ENCODE peak calls at places on chromosomes 7 and 10, in five cellular contexts. W is prostate gland, V is A549, L is mammary epithelial cell, K is body of pancreas. P is an unnamed sample. For H3K9me3, the result is how much of the 10 kb centered on the place peaks cover.

GRCh38 chr10:52469970-52470705 is 156.1 kb downstream of the DKK1 start:
- DNase-seq in V (no peak), L (peak), K (no peak), W (no peak), P (no peak)

GRCh38 chr7:101362334-101363195 is at the start of gene COL26A1:
- DNase-seq in K (peak), W (peak), L (no peak), V (peak), P (no peak)

GRCh38 chr10:43336641-43337318 is 34.7 kb upstream of the FXYD4 start:
- DNase-seq in K (no peak), V (peak), L (no peak), W (no peak), P (no peak)

GRCh38 chr10:45001382-45002148 is 842 bp downstream of the ZNF22 start:
- DNase-seq in W (peak), K (peak), V (peak), L (peak), P (peak)

GRCh38 chr7:82818091-82818620 is 344.5 kb downstream of the PCLO start:
- DNase-seq in L (no peak), W (no peak), K (no peak), V (no peak), P (no peak)

GRCh38 chr7:1894906-1895663 is 225.0 kb downstream of the ELFN1 start:
- DNase-seq in V (no peak), L (no peak), K (no peak), W (no peak), P (no peak)

GRCh38 chr10:112332509-112333228 is 41.2 kb upstream of the ACSL5 start:
- DNase-seq in W (peak), L (no peak), K (peak), V (no peak), P (no peak)

GRCh38 chr7:88694207-88694606 is 65.3 kb upstream of the ZNF804B start:
- DNase-seq in V (no peak), K (no peak), W (no peak), L (no peak), P (no peak)

GRCh38 chr10:4519691-4520402 is 306.2 kb upstream of the AKR1E2 start:
- DNase-seq in L (peak), K (no peak), V (peak), W (no peak), P (no peak)

GRCh38 chr7:123026251-123026650 is 30.8 kb upstream of the TAS2R16 start:
- DNase-seq in V (no peak), W (no peak), K (no peak), L (no peak), P (no peak)
- H3K9me3 ChIP-seq in V (under half), W (under half), K (under half), L (under half), P (under half)

GRCh38 chr10:82429302-82429701 is 554.3 kb downstream of the NRG3 start:
- DNase-seq in K (no peak), L (no peak), V (no peak), W (no peak), P (no peak)
- H3K9me3 ChIP-seq in K (under half), L (under half), V (under half), W (under half), P (under half)

DNA sequence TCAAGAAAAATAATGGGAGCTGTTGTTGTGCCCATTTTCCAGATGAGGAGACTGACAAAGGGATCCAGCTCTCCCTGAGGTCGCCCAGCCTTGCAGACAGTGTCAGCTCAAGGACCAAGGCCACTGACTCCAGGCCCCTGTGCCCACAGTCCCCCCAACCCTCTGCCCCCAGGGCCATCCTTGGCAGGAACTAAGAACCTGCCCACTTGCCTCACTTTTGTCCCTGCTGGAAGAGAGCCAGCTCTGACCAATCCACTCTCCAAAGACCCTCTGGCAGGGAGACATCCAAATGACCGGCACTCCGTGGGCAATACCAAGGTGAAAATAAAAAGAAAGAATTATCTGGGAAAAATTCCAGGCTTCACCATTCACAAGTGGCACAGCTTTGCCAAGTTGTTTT is 101.3 kb downstream of the TCERG1L start:
- DNase-seq in K (no peak), L (no peak), V (no peak), W (no peak), P (no peak)
- H3K9me3 ChIP-seq in K (under half), L (under half), V (under half), W (under half), P (under half)

DNA sequence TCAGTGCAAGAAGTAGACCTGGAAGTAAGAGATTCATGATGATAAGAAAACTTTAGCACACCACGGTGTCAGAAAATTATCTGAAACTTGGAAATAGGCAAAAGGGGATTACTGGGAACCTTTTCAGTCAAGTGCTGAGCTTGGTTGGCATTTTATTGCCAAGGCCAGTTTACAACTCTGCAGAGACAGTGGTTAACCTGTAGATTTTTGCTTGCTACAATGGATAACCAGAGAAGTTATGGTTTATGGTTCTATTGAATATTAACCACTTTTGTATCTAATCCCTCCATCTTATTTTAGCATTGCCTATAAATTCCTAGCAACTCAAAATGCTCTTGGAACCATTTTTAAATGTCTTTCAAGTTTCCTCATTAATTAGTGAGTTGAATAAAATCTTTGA is 13.3 kb upstream of the GRM8 start:
- DNase-seq in K (no peak), W (no peak), L (no peak), V (no peak), P (no peak)
- H3K9me3 ChIP-seq in K (under half), W (under half), L (under half), V (under half), P (under half)

GRCh38 chr7:64131696-64132095 is 75.3 kb upstream of the ZNF735 start:
- DNase-seq in V (no peak), L (no peak), K (no peak), W (no peak), P (no peak)
- H3K9me3 ChIP-seq in V (under half), L (under half), K (under half), W (under half), P (under half)

GRCh38 chr10:131086094-131086493 is 225.4 kb downstream of the TCERG1L start:
- DNase-seq in V (no peak), W (no peak), L (no peak), K (no peak), P (no peak)
- H3K9me3 ChIP-seq in V (under half), W (under half), L (half or more), K (under half), P (under half)

GRCh38 chr7:63105978-63106377 is 892.7 kb upstream of the ZNF722 start:
- DNase-seq in W (no peak), V (no peak), L (no peak), K (no peak), P (no peak)

GRCh38 chr7:63106506-63107388 is 891.9 kb upstream of the ZNF722 start:
- DNase-seq in K (no peak), V (no peak), L (no peak), W (no peak), P (no peak)

DNA sequence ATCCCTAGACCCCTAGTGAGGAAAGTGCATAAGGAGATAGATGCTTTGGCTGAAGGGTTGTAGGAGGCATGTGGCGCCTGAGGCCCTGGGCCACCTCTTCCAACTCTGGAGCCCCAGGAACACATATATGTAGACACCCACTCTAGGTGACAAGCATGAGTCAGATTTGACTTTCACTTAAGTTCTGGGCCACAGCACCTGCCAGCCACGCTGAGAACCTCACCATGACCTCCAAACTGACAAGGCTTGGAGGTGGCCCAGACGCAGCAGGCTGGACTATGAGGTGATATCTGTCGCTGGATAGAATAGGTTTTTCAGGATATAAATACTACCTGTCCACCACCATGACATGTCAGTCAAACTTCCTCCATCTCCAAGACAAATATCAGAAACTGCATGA is 894.0 kb upstream of the ZNF722 start:
- DNase-seq in L (no peak), V (no peak), K (no peak), W (no peak), P (no peak)
- H3K9me3 ChIP-seq in L (under half), V (under half), K (under half), W (under half), P (under half)

DNA sequence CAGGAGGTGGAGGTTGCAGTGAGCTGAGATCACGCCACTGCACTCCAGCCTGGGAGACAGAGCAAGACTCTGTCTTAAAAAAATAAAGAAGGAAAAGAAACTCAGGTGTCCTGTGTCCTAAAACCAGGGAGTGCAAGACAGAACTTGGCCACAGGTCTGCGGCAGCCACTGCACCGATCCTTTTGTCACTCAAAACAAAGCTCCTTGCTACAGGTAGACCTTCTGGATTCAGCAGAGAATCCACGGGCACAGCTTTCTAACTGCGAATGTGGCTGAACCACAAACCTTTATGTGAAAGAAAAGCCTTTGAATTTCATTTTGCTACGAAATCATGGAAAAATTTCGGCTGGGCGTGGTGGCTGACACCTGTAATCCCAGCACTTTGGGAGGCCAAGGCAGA is 634.9 kb downstream of the CALN1 start:
- DNase-seq in L (no peak), V (no peak), K (no peak), W (no peak), P (no peak)
- H3K9me3 ChIP-seq in L (under half), V (under half), K (under half), W (under half), P (under half)

GRCh38 chr7:57328457-57328856 is 121.5 kb upstream of the ZNF716 start:
- DNase-seq in W (no peak), L (no peak), K (no peak), V (no peak), P (no peak)
- H3K9me3 ChIP-seq in W (under half), L (under half), K (under half), V (under half), P (under half)

DNA sequence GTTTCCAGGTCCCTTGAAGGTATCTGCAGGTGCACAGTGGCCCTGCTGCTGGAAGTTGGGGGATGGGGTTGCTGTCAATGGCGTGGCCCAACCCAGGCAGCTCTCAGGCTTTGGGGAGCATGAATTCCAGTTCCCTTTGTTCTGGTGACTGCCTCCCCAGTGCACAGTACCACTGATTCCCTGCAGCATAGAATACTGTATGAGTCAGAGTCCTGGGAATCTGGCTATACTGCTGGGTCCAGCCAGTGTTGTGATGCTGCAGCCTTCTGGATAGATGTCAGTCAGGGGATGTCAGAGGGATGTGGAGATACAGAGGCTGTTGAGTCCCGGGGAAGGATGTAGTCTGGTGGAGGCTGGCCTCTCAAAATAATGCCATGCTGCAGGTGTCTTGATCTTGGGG is 99.3 kb downstream of the LANCL2 start:
- DNase-seq in K (no peak), L (no peak), V (no peak), W (no peak), P (no peak)
- H3K9me3 ChIP-seq in K (under half), L (under half), V (under half), W (under half), P (under half)

P was measured in SJCRH30.